ENCODE peak calls at places on chromosomes 6 and 20, in ten cellular contexts. One of them, this sample, is unnamed.

GRCh38 chr6:68572525-68572924 is 62.6 kb upstream of the ADGRB3 start:
- DNase-seq in ovary: no peak
- DNase-seq in NCI-H460: peak; percentile 18
- DNase-seq in NCI-H1417: peak; percentile 40
- DNase-seq in amniotic stem cell: no peak
- DNase-seq in body of pancreas: no peak
- DNase-seq in activated CD4-positive, CD25-positive, alpha-beta regulatory T cell: no peak
- DNase-seq in effector CD4-positive, alpha-beta T cell: no peak
- DNase-seq in prostate gland: no peak
- DNase-seq in left lobe of liver: no peak
- DNase-seq in this sample: no peak

GRCh38 chr20:58213716-58214115 is 14.7 kb downstream of the ANKRD60 start:
- DNase-seq in NCI-H460: no peak
- DNase-seq in prostate gland: no peak
- DNase-seq in amniotic stem cell: no peak
- DNase-seq in activated CD4-positive, CD25-positive, alpha-beta regulatory T cell: no peak
- DNase-seq in NCI-H1417: no peak
- DNase-seq in effector CD4-positive, alpha-beta T cell: no peak
- DNase-seq in left lobe of liver: no peak
- DNase-seq in ovary: no peak
- DNase-seq in body of pancreas: no peak
- DNase-seq in this sample: no peak

GRCh38 chr6:31740397-31741223 is 805 bp downstream of the MSH5 start:
- DNase-seq in activated CD4-positive, CD25-positive, alpha-beta regulatory T cell: no peak
- DNase-seq in body of pancreas: no peak
- DNase-seq in amniotic stem cell: no peak
- DNase-seq in effector CD4-positive, alpha-beta T cell: no peak
- DNase-seq in ovary: no peak
- DNase-seq in NCI-H1417: peak; percentile 52
- DNase-seq in left lobe of liver: no peak
- DNase-seq in prostate gland: no peak
- DNase-seq in NCI-H460: no peak
- DNase-seq in this sample: no peak

GRCh38 chr20:32521780-32522524 is 63.2 kb downstream of the NOL4L start:
- DNase-seq in activated CD4-positive, CD25-positive, alpha-beta regulatory T cell: peak; percentile 34
- DNase-seq in NCI-H1417: peak; percentile 85
- DNase-seq in prostate gland: peak; percentile 40
- DNase-seq in body of pancreas: peak; percentile 81
- DNase-seq in NCI-H460: peak; percentile 50
- DNase-seq in left lobe of liver: peak; percentile 69
- DNase-seq in effector CD4-positive, alpha-beta T cell: peak; percentile 62
- DNase-seq in amniotic stem cell: no peak
- DNase-seq in ovary: peak; percentile 79
- DNase-seq in this sample: peak; percentile 43

GRCh38 chr6:3139090-3139903 is 18.0 kb downstream of the TUBB2A start:
- DNase-seq in activated CD4-positive, CD25-positive, alpha-beta regulatory T cell: no peak
- DNase-seq in NCI-H460: no peak
- DNase-seq in amniotic stem cell: no peak
- DNase-seq in left lobe of liver: peak; percentile 92
- DNase-seq in ovary: no peak
- DNase-seq in NCI-H1417: peak; percentile 89
- DNase-seq in effector CD4-positive, alpha-beta T cell: no peak
- DNase-seq in body of pancreas: peak; percentile 84
- DNase-seq in prostate gland: peak; percentile 85
- DNase-seq in this sample: peak; percentile 73

GRCh38 chr20:62119591-62120364 is 2.5 kb upstream of the LSM14B start:
- DNase-seq in body of pancreas: peak; percentile 77
- DNase-seq in amniotic stem cell: no peak
- DNase-seq in activated CD4-positive, CD25-positive, alpha-beta regulatory T cell: no peak
- DNase-seq in NCI-H1417: no peak
- DNase-seq in NCI-H460: no peak
- DNase-seq in effector CD4-positive, alpha-beta T cell: no peak
- DNase-seq in ovary: no peak
- DNase-seq in left lobe of liver: no peak
- DNase-seq in prostate gland: no peak
- DNase-seq in this sample: no peak

GRCh38 chr6:42627044-42627443 is 63.2 kb downstream of the UBR2 start:
- DNase-seq in body of pancreas: no peak
- DNase-seq in left lobe of liver: no peak
- DNase-seq in NCI-H460: no peak
- DNase-seq in prostate gland: no peak
- DNase-seq in ovary: no peak
- DNase-seq in NCI-H1417: no peak
- DNase-seq in effector CD4-positive, alpha-beta T cell: no peak
- DNase-seq in amniotic stem cell: no peak
- DNase-seq in activated CD4-positive, CD25-positive, alpha-beta regulatory T cell: no peak
- DNase-seq in this sample: no peak

GRCh38 chr6:1703091-1703855 is 93.6 kb downstream of the FOXC1 start:
- DNase-seq in prostate gland: no peak
- DNase-seq in ovary: no peak
- DNase-seq in NCI-H1417: no peak
- DNase-seq in left lobe of liver: no peak
- DNase-seq in NCI-H460: no peak
- DNase-seq in amniotic stem cell: no peak
- DNase-seq in body of pancreas: no peak
- DNase-seq in effector CD4-positive, alpha-beta T cell: no peak
- DNase-seq in activated CD4-positive, CD25-positive, alpha-beta regulatory T cell: no peak
- DNase-seq in this sample: no peak

GRCh38 chr20:10490706-10491105 is 55.6 kb downstream of the SLX4IP start:
- DNase-seq in activated CD4-positive, CD25-positive, alpha-beta regulatory T cell: no peak
- DNase-seq in ovary: no peak
- DNase-seq in amniotic stem cell: no peak
- DNase-seq in NCI-H460: no peak
- DNase-seq in effector CD4-positive, alpha-beta T cell: no peak
- DNase-seq in NCI-H1417: peak; percentile 18
- DNase-seq in body of pancreas: no peak
- DNase-seq in prostate gland: no peak
- DNase-seq in left lobe of liver: no peak
- DNase-seq in this sample: no peak

GRCh38 chr6:143127941-143128340 is 67.3 kb downstream of the AIG1 start:
- DNase-seq in ovary: no peak
- DNase-seq in prostate gland: no peak
- DNase-seq in activated CD4-positive, CD25-positive, alpha-beta regulatory T cell: no peak
- DNase-seq in NCI-H1417: no peak
- DNase-seq in NCI-H460: no peak
- DNase-seq in effector CD4-positive, alpha-beta T cell: no peak
- DNase-seq in left lobe of liver: no peak
- DNase-seq in body of pancreas: no peak
- DNase-seq in amniotic stem cell: no peak
- DNase-seq in this sample: no peak

GRCh38 chr6:118864330-118865166 is 29.4 kb upstream of the ASF1A start:
- DNase-seq in activated CD4-positive, CD25-positive, alpha-beta regulatory T cell: no peak
- DNase-seq in body of pancreas: no peak
- DNase-seq in NCI-H1417: no peak
- DNase-seq in ovary: no peak
- DNase-seq in amniotic stem cell: no peak
- DNase-seq in NCI-H460: no peak
- DNase-seq in prostate gland: peak; percentile 33
- DNase-seq in left lobe of liver: no peak
- DNase-seq in effector CD4-positive, alpha-beta T cell: no peak
- DNase-seq in this sample: no peak

GRCh38 chr6:143652840-143653239 is 24.9 kb upstream of the PHACTR2 start:
- DNase-seq in ovary: no peak
- DNase-seq in prostate gland: peak; percentile 11
- DNase-seq in effector CD4-positive, alpha-beta T cell: no peak
- DNase-seq in activated CD4-positive, CD25-positive, alpha-beta regulatory T cell: no peak
- DNase-seq in left lobe of liver: no peak
- DNase-seq in NCI-H1417: peak; percentile 39
- DNase-seq in NCI-H460: no peak
- DNase-seq in amniotic stem cell: no peak
- DNase-seq in body of pancreas: peak; percentile 18
- DNase-seq in this sample: no peak

GRCh38 chr6:86535141-86535540 is 402.2 kb upstream of the HTR1E start:
- DNase-seq in ovary: no peak
- DNase-seq in effector CD4-positive, alpha-beta T cell: no peak
- DNase-seq in NCI-H1417: no peak
- DNase-seq in prostate gland: no peak
- DNase-seq in NCI-H460: no peak
- DNase-seq in left lobe of liver: no peak
- DNase-seq in amniotic stem cell: no peak
- DNase-seq in activated CD4-positive, CD25-positive, alpha-beta regulatory T cell: no peak
- DNase-seq in body of pancreas: no peak
- DNase-seq in this sample: no peak

GRCh38 chr20:62219992-62220665 is at the start of gene HRH3:
- DNase-seq in activated CD4-positive, CD25-positive, alpha-beta regulatory T cell: no peak
- DNase-seq in body of pancreas: peak; percentile 62
- DNase-seq in effector CD4-positive, alpha-beta T cell: peak; percentile 24
- DNase-seq in NCI-H460: peak; percentile 35
- DNase-seq in amniotic stem cell: no peak
- DNase-seq in NCI-H1417: peak; percentile 73
- DNase-seq in ovary: peak; percentile 73
- DNase-seq in left lobe of liver: no peak
- DNase-seq in prostate gland: no peak
- DNase-seq in this sample: no peak

GRCh38 chr20:64065973-64066341 is 3.0 kb downstream of the TCEA2 start:
- DNase-seq in body of pancreas: no peak
- DNase-seq in activated CD4-positive, CD25-positive, alpha-beta regulatory T cell: no peak
- DNase-seq in amniotic stem cell: no peak
- DNase-seq in effector CD4-positive, alpha-beta T cell: peak; percentile 33
- DNase-seq in NCI-H1417: no peak
- DNase-seq in ovary: no peak
- DNase-seq in NCI-H460: peak; percentile 63
- DNase-seq in left lobe of liver: peak; percentile 90
- DNase-seq in prostate gland: no peak
- DNase-seq in this sample: no peak

GRCh38 chr20:63819224-63819917 is 11.7 kb downstream of the ZBTB46 start:
- DNase-seq in NCI-H1417: no peak
- DNase-seq in body of pancreas: no peak
- DNase-seq in activated CD4-positive, CD25-positive, alpha-beta regulatory T cell: no peak
- DNase-seq in left lobe of liver: no peak
- DNase-seq in prostate gland: no peak
- DNase-seq in ovary: no peak
- DNase-seq in NCI-H460: peak; percentile 25
- DNase-seq in amniotic stem cell: no peak
- DNase-seq in effector CD4-positive, alpha-beta T cell: no peak
- DNase-seq in this sample: no peak

GRCh38 chr20:50381771-50382593 is 128.2 kb upstream of the PTPN1 start:
- DNase-seq in effector CD4-positive, alpha-beta T cell: no peak
- DNase-seq in activated CD4-positive, CD25-positive, alpha-beta regulatory T cell: no peak
- DNase-seq in NCI-H1417: no peak
- DNase-seq in body of pancreas: no peak
- DNase-seq in NCI-H460: no peak
- DNase-seq in amniotic stem cell: no peak
- DNase-seq in prostate gland: no peak
- DNase-seq in ovary: no peak
- DNase-seq in left lobe of liver: no peak
- DNase-seq in this sample: no peak

GRCh38 chr6:130365166-130366010 is 429 bp upstream of the TMEM200A start:
- DNase-seq in effector CD4-positive, alpha-beta T cell: peak; percentile 17
- DNase-seq in left lobe of liver: peak; percentile 43
- DNase-seq in NCI-H1417: peak; percentile 78
- DNase-seq in body of pancreas: peak; percentile 37
- DNase-seq in amniotic stem cell: peak; percentile 62
- DNase-seq in prostate gland: no peak
- DNase-seq in ovary: peak; percentile 93
- DNase-seq in NCI-H460: no peak
- DNase-seq in activated CD4-positive, CD25-positive, alpha-beta regulatory T cell: peak; percentile 12
- DNase-seq in this sample: peak; percentile 31

GRCh38 chr6:101391772-101392560 is 1.5 kb upstream of the GRIK2 start:
- DNase-seq in body of pancreas: no peak
- DNase-seq in NCI-H460: no peak
- DNase-seq in activated CD4-positive, CD25-positive, alpha-beta regulatory T cell: no peak
- DNase-seq in left lobe of liver: no peak
- DNase-seq in prostate gland: no peak
- DNase-seq in ovary: no peak
- DNase-seq in amniotic stem cell: no peak
- DNase-seq in NCI-H1417: peak; percentile 41
- DNase-seq in effector CD4-positive, alpha-beta T cell: no peak
- DNase-seq in this sample: no peak

GRCh38 chr6:156808287-156808686 is 31.1 kb downstream of the ARID1B start:
- DNase-seq in prostate gland: no peak
- DNase-seq in NCI-H460: no peak
- DNase-seq in amniotic stem cell: no peak
- DNase-seq in NCI-H1417: peak; percentile 51
- DNase-seq in activated CD4-positive, CD25-positive, alpha-beta regulatory T cell: no peak
- DNase-seq in effector CD4-positive, alpha-beta T cell: no peak
- DNase-seq in body of pancreas: peak; percentile 31
- DNase-seq in left lobe of liver: no peak
- DNase-seq in ovary: no peak
- DNase-seq in this sample: no peak

GRCh38 chr6:32148722-32149576 is 2.8 kb downstream of the PRRT1 start:
- DNase-seq in amniotic stem cell: no peak
- DNase-seq in left lobe of liver: peak; percentile 60
- DNase-seq in NCI-H1417: no peak
- DNase-seq in activated CD4-positive, CD25-positive, alpha-beta regulatory T cell: peak; percentile 42
- DNase-seq in prostate gland: peak; percentile 34
- DNase-seq in NCI-H460: no peak
- DNase-seq in effector CD4-positive, alpha-beta T cell: peak; percentile 54
- DNase-seq in ovary: peak; percentile 73
- DNase-seq in body of pancreas: peak; percentile 71
- DNase-seq in this sample: no peak

GRCh38 chr6:118725944-118726343 is 74.6 kb upstream of the CEP85L start:
- DNase-seq in NCI-H1417: no peak
- DNase-seq in ovary: no peak
- DNase-seq in NCI-H460: no peak
- DNase-seq in amniotic stem cell: no peak
- DNase-seq in activated CD4-positive, CD25-positive, alpha-beta regulatory T cell: no peak
- DNase-seq in prostate gland: no peak
- DNase-seq in effector CD4-positive, alpha-beta T cell: peak; percentile 48
- DNase-seq in left lobe of liver: no peak
- DNase-seq in body of pancreas: no peak
- DNase-seq in this sample: no peak

This sample was measured in breast epithelium.